ENCODE peak calls at places on chromosomes 6 and 20, in ten cellular contexts. F is non-pigmented ciliary epithelial cell, O is fibroblast of mammary gland, P is LoVo, Y is endothelial cell, B is NCI-H2171 treated with DMSO at 0.1 percent for 48 hours, S is body of pancreas, U is fibroblast of the conjunctiva, I is SW480, H is GM04503. Z is an unnamed sample.

GRCh38 chr20:3663031-3663701 is at the start of gene GFRA4:
- DNase-seq in U (no peak), P (no peak), I (no peak), S (no peak), O (no peak), H (no peak), Y (no peak), B (no peak), F (no peak), Z (no peak)

GRCh38 chr6:112218563-112218962 is 35.8 kb downstream of the LAMA4 start:
- DNase-seq in S (no peak), B (no peak), H (no peak), O (peak), F (no peak), P (peak), U (peak), Y (no peak), I (no peak), Z (no peak)

GRCh38 chr6:56637640-56638039 is 5.0 kb downstream of the DST start:
- DNase-seq in U (peak), H (no peak), F (peak), S (no peak), Y (no peak), O (peak), I (peak), B (peak), P (peak), Z (no peak)

GRCh38 chr6:91590191-91590590 is 1003.3 kb upstream of the MAP3K7 start:
- DNase-seq in P (no peak), B (no peak), O (no peak), Y (no peak), H (no peak), I (no peak), U (no peak), S (no peak), F (no peak), Z (no peak)

GRCh38 chr6:133298801-133299200 is 57.6 kb downstream of the EYA4 start:
- DNase-seq in H (no peak), S (no peak), Y (no peak), U (no peak), F (no peak), P (no peak), B (no peak), I (no peak), O (no peak), Z (no peak)

GRCh38 chr20:57767456-57767855 is 57.6 kb upstream of the PMEPA1 start:
- DNase-seq in I (no peak), F (no peak), P (no peak), H (no peak), B (no peak), U (no peak), S (no peak), Y (no peak), O (no peak), Z (no peak)

GRCh38 chr20:31661625-31662371 is 24.1 kb downstream of the COX4I2 start:
- DNase-seq in P (peak), O (peak), U (peak), Y (peak), S (peak), F (no peak), B (peak), H (no peak), I (peak), Z (peak)

GRCh38 chr6:45081634-45082033 is 246.5 kb upstream of the RUNX2 start:
- DNase-seq in B (no peak), S (no peak), U (no peak), O (no peak), H (no peak), Y (no peak), F (no peak), P (no peak), I (no peak), Z (no peak)

GRCh38 chr6:113089056-113089455 is 741.9 kb downstream of the RFPL4B start:
- DNase-seq in O (no peak), I (no peak), F (no peak), B (no peak), U (no peak), Y (no peak), H (no peak), P (no peak), S (no peak), Z (no peak)

GRCh38 chr6:150967910-150968309 is 102.4 kb downstream of the MTHFD1L start:
- DNase-seq in F (no peak), P (no peak), S (no peak), O (no peak), H (no peak), B (no peak), U (no peak), Y (no peak), I (no peak), Z (no peak)

GRCh38 chr6:79646006-79646405 is 14.9 kb downstream of the SH3BGRL2 start:
- DNase-seq in H (no peak), O (no peak), I (no peak), U (no peak), B (no peak), P (no peak), Y (peak), S (no peak), F (no peak), Z (no peak)

GRCh38 chr6:167996424-167997199 is 859 bp upstream of the KIF25 start:
- DNase-seq in O (no peak), Y (no peak), B (no peak), U (no peak), S (no peak), F (no peak), P (no peak), H (no peak), I (no peak), Z (no peak)

Z was measured in activated CD4-positive, CD25-positive, alpha-beta regulatory T cell treated with anti-CD3 and anti-CD28 coated beads, Interleukin-2, amount 50 U/mL, for 72 hours.